ENCODE peak calls at places on chromosomes 5 and 9, in ten cellular contexts. G is naive thymus-derived CD4-positive, alpha-beta T cell; X is right lobe of liver; B is heart left ventricle; K is prostate gland; V is IMR-90; A is suprapubic skin; O is thoracic aorta; D is heart right ventricle; R is mesendoderm. S is an unnamed sample.

GRCh38 chr5:1542755-1543154 is 19.0 kb upstream of the LPCAT1 start:
- DNase-seq in G (no peak), B (no peak), R (peak; percentile 35), D (no peak), O (no peak), V (no peak), K (peak; percentile 54), A (peak; percentile 63), X (peak; percentile 36), S (no peak)

GRCh38 chr5:3277590-3278196 is 317.9 kb upstream of the IRX1 start:
- DNase-seq in K (no peak), G (no peak), R (peak; percentile 45), B (no peak), D (no peak), V (no peak), A (no peak), O (no peak), X (no peak), S (no peak)

GRCh38 chr9:125106285-125106893 is 36.9 kb downstream of the SCAI start:
- DNase-seq in D (no peak), G (no peak), R (no peak), X (no peak), A (no peak), V (peak; percentile 79), B (no peak), O (no peak), K (no peak), S (no peak)

GRCh38 chr9:77291714-77292113 is 114.4 kb downstream of the VPS13A start:
- DNase-seq in D (no peak), K (no peak), A (no peak), B (no peak), R (peak; percentile 86), V (peak; percentile 33), O (no peak), G (no peak), X (no peak), S (no peak)

GRCh38 chr9:113343732-113344231 is 3.7 kb upstream of the WDR31 start:
- DNase-seq in G (no peak), R (no peak), A (peak; percentile 87), V (no peak), O (peak; percentile 79), K (peak; percentile 88), B (peak; percentile 83), D (peak; percentile 56), X (peak; percentile 87), S (peak; percentile 18)

GRCh38 chr5:463952-464351 is 21.0 kb downstream of the EXOC3 start:
- DNase-seq in G (peak; percentile 94), V (no peak), A (peak; percentile 54), O (no peak), R (no peak), B (no peak), X (peak; percentile 33), D (peak; percentile 3), K (no peak), S (peak; percentile 12)

GRCh38 chr5:33530183-33530962 is 89.6 kb downstream of the TARS1 start:
- DNase-seq in R (peak; percentile 31), G (no peak), A (no peak), B (no peak), O (no peak), X (no peak), V (no peak), D (no peak), K (no peak), S (no peak)

GRCh38 chr9:94761506-94761905 is 35.0 kb downstream of the AOPEP start:
- DNase-seq in O (no peak), A (no peak), X (no peak), K (no peak), R (no peak), G (no peak), V (peak; percentile 10), D (no peak), B (no peak), S (no peak)

GRCh38 chr9:130448035-130448624 is 3.4 kb downstream of the ASS1 start:
- DNase-seq in B (no peak), V (peak; percentile 57), O (no peak), G (no peak), K (no peak), X (no peak), D (no peak), A (no peak), R (peak; percentile 78), S (no peak)

DNA sequence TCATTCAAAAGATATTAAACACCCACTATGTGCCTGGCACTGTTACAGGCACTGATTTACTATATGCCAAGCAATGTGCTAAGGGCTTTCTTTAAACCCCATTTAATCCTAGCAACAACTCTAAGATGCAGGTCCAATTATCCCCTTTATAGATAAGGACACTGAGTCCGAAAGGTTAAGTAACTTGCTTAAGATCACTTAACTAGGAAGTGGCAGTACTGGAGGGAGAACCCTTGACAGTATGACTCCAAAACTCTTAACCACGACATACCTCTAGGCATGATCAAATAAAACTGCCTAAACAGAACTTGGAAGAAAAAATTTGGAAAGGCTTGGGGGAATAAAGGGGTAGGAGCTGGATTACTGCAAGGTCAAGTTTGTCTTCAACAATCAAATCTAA is 1.7 kb downstream of the RAB14 start:
- DNase-seq in V (peak; percentile 21), O (no peak), D (no peak), K (no peak), B (no peak), R (peak; percentile 31), A (no peak), X (no peak), G (no peak), S (no peak)
- H3K4me1 ChIP-seq in V (peaks cover 9% of the 10 kb centered on the region), O (peaks cover 46% of the 10 kb centered on the region), D (peaks cover 52% of the 10 kb centered on the region), K (peaks cover 6% of the 10 kb centered on the region), B (peaks cover 61% of the 10 kb centered on the region), R (peaks cover 8% of the 10 kb centered on the region), A (peaks cover 68% of the 10 kb centered on the region), X (peaks cover 28% of the 10 kb centered on the region), G (peaks cover 46% of the 10 kb centered on the region), S (peaks cover 56% of the 10 kb centered on the region)

GRCh38 chr5:93164690-93165089 is 416.3 kb downstream of the NR2F1-AS1 start:
- DNase-seq in D (no peak), B (peak; percentile 17), A (no peak), V (peak; percentile 75), R (peak; percentile 48), X (no peak), O (no peak), K (no peak), G (no peak), S (no peak)
- H3K4me1 ChIP-seq in D (no peaks in the 10 kb centered on the region), B (peaks cover 13% of the 10 kb centered on the region), A (peaks cover 27% of the 10 kb centered on the region), V (peaks cover 8% of the 10 kb centered on the region), R (peaks cover 2% of the 10 kb centered on the region), X (no peaks in the 10 kb centered on the region), O (peaks cover 16% of the 10 kb centered on the region), K (no peaks in the 10 kb centered on the region), G (no peaks in the 10 kb centered on the region), S (no peaks in the 10 kb centered on the region)

GRCh38 chr9:116271307-116271706 is 117.7 kb downstream of the PAPPA start:
- DNase-seq in V (no peak), X (no peak), R (no peak), D (no peak), A (no peak), B (no peak), G (no peak), O (no peak), K (no peak), S (no peak)
- H3K4me1 ChIP-seq in V (no peaks in the 10 kb centered on the region), X (no peaks in the 10 kb centered on the region), R (peaks cover 20% of the 10 kb centered on the region), D (no peaks in the 10 kb centered on the region), A (no peaks in the 10 kb centered on the region), B (no peaks in the 10 kb centered on the region), G (no peaks in the 10 kb centered on the region), O (no peaks in the 10 kb centered on the region), K (no peaks in the 10 kb centered on the region), S (no peaks in the 10 kb centered on the region)

GRCh38 chr9:101795147-101795546 is 56.7 kb upstream of the GRIN3A start:
- DNase-seq in B (no peak), G (no peak), O (no peak), R (no peak), V (no peak), K (no peak), X (no peak), D (no peak), A (no peak), S (no peak)
- H3K4me1 ChIP-seq in B (no peaks in the 10 kb centered on the region), G (no peaks in the 10 kb centered on the region), O (no peaks in the 10 kb centered on the region), R (no peaks in the 10 kb centered on the region), V (no peaks in the 10 kb centered on the region), K (no peaks in the 10 kb centered on the region), X (no peaks in the 10 kb centered on the region), D (no peaks in the 10 kb centered on the region), A (no peaks in the 10 kb centered on the region), S (no peaks in the 10 kb centered on the region)

DNA sequence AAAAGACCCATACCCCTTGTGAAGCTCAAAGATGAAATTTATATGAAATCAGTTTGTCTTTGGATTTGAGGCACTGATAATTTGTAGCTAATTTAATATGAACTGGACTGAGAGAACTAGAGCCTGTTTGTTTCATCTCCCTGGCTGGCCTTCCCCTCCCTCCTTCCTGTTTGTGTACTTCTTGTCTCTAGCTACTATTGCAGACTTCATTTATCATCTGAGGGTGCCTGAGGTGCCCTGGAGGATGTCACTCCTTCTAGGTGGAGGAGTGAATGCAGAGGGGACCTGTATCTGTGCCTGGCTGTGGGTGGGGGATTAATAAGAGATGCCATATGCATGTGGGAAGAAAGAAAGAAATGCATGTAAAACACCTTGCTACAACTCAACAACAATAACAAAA is 22.2 kb upstream of the GNPDA1 start:
- DNase-seq in K (no peak), G (peak; percentile 35), B (no peak), D (no peak), A (no peak), R (no peak), V (no peak), O (no peak), X (no peak), S (no peak)
- H3K4me1 ChIP-seq in K (no peaks in the 10 kb centered on the region), G (no peaks in the 10 kb centered on the region), B (peaks cover 3% of the 10 kb centered on the region), D (no peaks in the 10 kb centered on the region), A (no peaks in the 10 kb centered on the region), R (no peaks in the 10 kb centered on the region), V (no peaks in the 10 kb centered on the region), O (no peaks in the 10 kb centered on the region), X (no peaks in the 10 kb centered on the region), S (no peaks in the 10 kb centered on the region)

GRCh38 chr5:172004824-172005237 is 1.6 kb downstream of the FBXW11 start:
- DNase-seq in V (no peak), B (no peak), A (no peak), G (peak; percentile 17), X (no peak), R (no peak), D (no peak), K (no peak), O (no peak), S (no peak)

GRCh38 chr5:172002310-172002709 is 4.1 kb downstream of the FBXW11 start:
- DNase-seq in V (no peak), K (no peak), G (peak; percentile 12), O (no peak), D (no peak), B (no peak), R (peak; percentile 40), X (no peak), A (no peak), S (no peak)

GRCh38 chr5:172003750-172004149 is 2.7 kb downstream of the FBXW11 start:
- DNase-seq in K (no peak), B (no peak), V (no peak), O (no peak), A (no peak), D (no peak), R (no peak), X (no peak), G (no peak), S (no peak)

GRCh38 chr5:172005708-172006377 is 595 bp downstream of the FBXW11 start:
- DNase-seq in B (peak; percentile 26), O (no peak), D (peak; percentile 18), V (no peak), G (peak; percentile 18), R (peak; percentile 71), K (peak; percentile 20), X (peak; percentile 51), A (peak; percentile 65), S (no peak)

GRCh38 chr5:172002840-172003512 is 3.5 kb downstream of the FBXW11 start:
- DNase-seq in O (no peak), G (no peak), X (no peak), B (no peak), D (no peak), A (no peak), R (no peak), V (no peak), K (no peak), S (no peak)
- H3K4me1 ChIP-seq in O (peaks cover 44% of the 10 kb centered on the region), G (peaks cover 36% of the 10 kb centered on the region), X (peaks cover 28% of the 10 kb centered on the region), B (peaks cover 79% of the 10 kb centered on the region), D (peaks cover 35% of the 10 kb centered on the region), A (peaks cover 44% of the 10 kb centered on the region), R (peaks cover 13% of the 10 kb centered on the region), V (peaks cover 8% of the 10 kb centered on the region), K (peaks cover 16% of the 10 kb centered on the region), S (peaks cover 63% of the 10 kb centered on the region)